ENCODE peak calls at places on chromosomes 7 and 10, in ten cellular contexts. L, F, T, D, K, M, B, N, X and Z are unnamed samples.

GRCh38 chr7:87339373-87339897 is 6.0 kb upstream of the CROT start:
- DNase-seq in L (no peak), F (no peak), T (no peak), D (no peak), K (no peak), M (no peak), B (no peak), N (no peak), X (no peak), Z (peak)

GRCh38 chr7:47474937-47475879 is 106.7 kb downstream of the TNS3 start:
- DNase-seq in L (peak), F (peak), T (peak), D (peak), K (peak), M (peak), B (peak), N (peak), X (peak), Z (peak)

GRCh38 chr10:70476249-70477035 is 2.1 kb upstream of the PALD1 start:
- DNase-seq in L (no peak), F (no peak), T (no peak), D (no peak), K (no peak), M (no peak), B (no peak), N (no peak), X (no peak), Z (no peak)

GRCh38 chr10:60465801-60466200 is 76.1 kb upstream of the ANK3 start:
- DNase-seq in L (no peak), F (no peak), T (no peak), D (no peak), K (no peak), M (no peak), B (no peak), N (no peak), X (no peak), Z (peak)

GRCh38 chr7:50205011-50205410 is 99.5 kb upstream of the IKZF1 start:
- DNase-seq in L (peak), F (no peak), T (no peak), D (no peak), K (no peak), M (no peak), B (no peak), N (no peak), X (no peak), Z (no peak)

GRCh38 chr7:1670894-1671875 is 1.1 kb downstream of the ELFN1 start:
- DNase-seq in L (peak), F (no peak), T (no peak), D (no peak), K (no peak), M (no peak), B (no peak), N (peak), X (no peak), Z (no peak)

GRCh38 chr10:127939786-127940330 is 33.0 kb downstream of the PTPRE start:
- DNase-seq in L (peak), F (peak), T (no peak), D (no peak), K (no peak), M (no peak), B (no peak), N (no peak), X (no peak), Z (peak)

GRCh38 chr10:73585223-73585784 is 5.8 kb downstream of the USP54 start:
- DNase-seq in L (no peak), F (peak), T (no peak), D (no peak), K (no peak), M (no peak), B (no peak), N (no peak), X (no peak), Z (peak)

GRCh38 chr10:90644165-90644564 is 213.7 kb downstream of the HTR7 start:
- DNase-seq in L (no peak), F (peak), T (no peak), D (no peak), K (no peak), M (no peak), B (no peak), N (no peak), X (no peak), Z (peak)

GRCh38 chr10:78572565-78572964 is 496.2 kb upstream of the ZMIZ1 start:
- DNase-seq in L (peak), F (no peak), T (no peak), D (no peak), K (no peak), M (no peak), B (peak), N (no peak), X (no peak), Z (no peak)

GRCh38 chr7:72098812-72099211 is 313.3 kb downstream of the CALN1 start:
- DNase-seq in L (no peak), F (no peak), T (no peak), D (no peak), K (no peak), M (no peak), B (no peak), N (no peak), X (no peak), Z (no peak)

GRCh38 chr10:133166504-133166827 is 6.4 kb downstream of the KNDC1 start:
- DNase-seq in L (no peak), F (no peak), T (no peak), D (no peak), K (no peak), M (no peak), B (no peak), N (no peak), X (no peak), Z (no peak)

GRCh38 chr10:111203615-111204014 is 126.8 kb downstream of the ADRA2A start:
- DNase-seq in L (no peak), F (no peak), T (peak), D (peak), K (no peak), M (no peak), B (no peak), N (no peak), X (no peak), Z (no peak)

GRCh38 chr7:87483131-87483530 is 7.7 kb upstream of the ABCB4 start:
- DNase-seq in L (no peak), F (no peak), T (no peak), D (no peak), K (no peak), M (no peak), B (no peak), N (no peak), X (no peak), Z (no peak)

GRCh38 chr7:47193003-47193402 is 388.9 kb downstream of the TNS3 start:
- DNase-seq in L (no peak), F (no peak), T (no peak), D (no peak), K (no peak), M (no peak), B (no peak), N (no peak), X (no peak), Z (no peak)

GRCh38 chr7:9498303-9498702 is 1064.9 kb downstream of the NXPH1 start:
- DNase-seq in L (no peak), F (no peak), T (no peak), D (no peak), K (no peak), M (no peak), B (no peak), N (no peak), X (no peak), Z (no peak)

GRCh38 chr10:25786899-25787298 is 147.1 kb upstream of the MYO3A start:
- DNase-seq in L (no peak), F (no peak), T (no peak), D (no peak), K (no peak), M (no peak), B (no peak), N (no peak), X (no peak), Z (no peak)

GRCh38 chr7:39659356-39660013 is 36.1 kb downstream of the RALA start:
- DNase-seq in L (no peak), F (no peak), T (no peak), D (no peak), K (no peak), M (no peak), B (no peak), N (no peak), X (no peak), Z (no peak)

GRCh38 chr10:50421026-50421719 is 169.9 kb upstream of the ASAH2 start:
- DNase-seq in L (no peak), F (peak), T (no peak), D (no peak), K (peak), M (no peak), B (peak), N (peak), X (peak), Z (peak)

GRCh38 chr7:35185908-35186731 is 67.8 kb downstream of the TBX20 start:
- DNase-seq in L (peak), F (peak), T (peak), D (peak), K (peak), M (no peak), B (peak), N (peak), X (no peak), Z (peak)

GRCh38 chr10:78950656-78951587 is 117.8 kb upstream of the ZMIZ1 start:
- DNase-seq in L (no peak), F (peak), T (no peak), D (no peak), K (no peak), M (no peak), B (peak), N (no peak), X (no peak), Z (peak)

GRCh38 chr10:75853085-75853484 is 421.7 kb downstream of the LRMDA start:
- DNase-seq in L (no peak), F (no peak), T (no peak), D (no peak), K (no peak), M (no peak), B (no peak), N (no peak), X (no peak), Z (peak)
- TF ChIP-seq CTCF in L (no peak), F (peak), T (peak), D (peak), K (peak), M (peak), B (peak), N (peak), X (peak), Z (peak)

GRCh38 chr7:127932496-127932895 is 98.7 kb downstream of the LRRC4 start:
- DNase-seq in L (no peak), F (no peak), T (no peak), D (no peak), K (no peak), M (no peak), B (no peak), N (no peak), X (no peak), Z (no peak)
- H3K4me3 ChIP-seq in L (no peak), F (no peak), T (no peak), D (no peak), K (no peak), M (no peak), B (no peak), N (no peak), X (no peak), Z (no peak)

GRCh38 chr10:35503548-35503947 is 101.6 kb upstream of the GJD4 start:
- DNase-seq in L (no peak), F (no peak), T (no peak), D (no peak), K (no peak), M (no peak), B (no peak), N (no peak), X (no peak), Z (no peak)

GRCh38 chr10:35498693-35499092 is 106.4 kb upstream of the GJD4 start:
- DNase-seq in L (no peak), F (peak), T (no peak), D (no peak), K (no peak), M (no peak), B (no peak), N (no peak), X (peak), Z (peak)

GRCh38 chr10:35504132-35504531 is 101.0 kb upstream of the GJD4 start:
- DNase-seq in L (no peak), F (no peak), T (no peak), D (no peak), K (no peak), M (no peak), B (no peak), N (no peak), X (no peak), Z (no peak)

GRCh38 chr10:35502697-35503096 is 102.4 kb upstream of the GJD4 start:
- DNase-seq in L (no peak), F (no peak), T (no peak), D (no peak), K (no peak), M (no peak), B (no peak), N (no peak), X (no peak), Z (no peak)

DNA sequence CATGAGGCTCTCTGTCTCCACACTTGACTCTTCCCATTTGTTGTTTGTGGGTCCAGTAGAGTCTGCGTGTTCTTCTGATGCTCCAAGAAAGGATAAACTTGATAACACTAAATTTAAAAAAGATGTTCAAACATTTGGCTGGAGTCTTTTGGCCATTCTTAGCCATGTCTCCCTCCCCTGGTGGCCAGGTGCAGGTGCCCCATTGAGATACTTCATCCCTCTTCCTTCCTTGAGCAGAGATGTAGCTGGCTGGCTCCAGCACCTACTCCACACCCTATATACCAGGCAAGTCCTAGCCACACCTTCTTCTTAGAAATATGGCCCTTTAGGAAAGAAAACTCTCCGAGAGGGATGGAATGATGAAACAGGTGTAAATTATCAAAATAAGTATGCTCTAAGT is 103.2 kb upstream of the GJD4 start:
- DNase-seq in L (no peak), F (no peak), T (no peak), D (no peak), K (no peak), M (no peak), B (no peak), N (no peak), X (no peak), Z (no peak)
- TF ChIP-seq CTCF in L (no peak), F (peak), T (no peak), D (no peak), K (no peak), M (peak), B (peak), N (no peak), X (peak), Z (peak)

DNA sequence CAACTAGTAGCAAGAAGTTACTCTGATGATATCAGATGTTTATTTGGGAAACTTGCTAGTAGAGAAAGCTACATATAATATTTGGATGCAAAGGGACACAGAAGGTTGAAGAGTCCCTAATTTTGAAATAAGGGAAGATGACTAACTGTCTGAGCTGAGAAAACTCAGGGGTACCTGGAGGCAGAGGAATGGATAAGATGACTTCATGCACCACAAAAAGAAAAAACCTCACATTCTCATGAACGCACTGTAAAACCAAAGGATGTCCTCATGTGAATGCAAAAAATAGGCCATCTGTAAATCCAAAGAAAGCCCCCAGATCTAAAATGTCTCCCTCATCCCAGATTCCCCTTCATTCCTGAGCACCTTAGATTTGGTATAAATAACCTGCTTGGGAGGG is 29.3 kb downstream of the PRSS2 start:
- DNase-seq in L (no peak), F (no peak), T (no peak), D (no peak), K (no peak), M (no peak), B (no peak), N (no peak), X (no peak), Z (no peak)
- H3K4me3 ChIP-seq in L (no peak), F (no peak), T (no peak), D (no peak), K (no peak), M (peak), B (no peak), N (no peak), X (peak), Z (no peak)

GRCh38 chr10:80472234-80473095 is 18.4 kb downstream of the TSPAN14 start:
- DNase-seq in L (no peak), F (peak), T (no peak), D (no peak), K (no peak), M (no peak), B (no peak), N (no peak), X (peak), Z (peak)
- TF ChIP-seq CTCF in L (no peak), F (no peak), T (no peak), D (no peak), K (no peak), M (no peak), B (no peak), N (no peak), X (peak), Z (no peak)

GRCh38 chr10:131651674-131652093 is 249.1 kb upstream of the PPP2R2D start:
- DNase-seq in L (no peak), F (no peak), T (no peak), D (no peak), K (peak), M (no peak), B (no peak), N (no peak), X (no peak), Z (no peak)
- H3K4me3 ChIP-seq in L (no peak), F (no peak), T (no peak), D (no peak), K (no peak), M (no peak), B (no peak), N (no peak), X (no peak), Z (no peak)